ENCODE peak calls at places on chromosomes 13 and 19, in four cellular contexts. One of them, this sample, is unnamed.

GRCh38 chr19:38588041-38588440 is 29.7 kb downstream of the MAP4K1 start:
- DNase-seq in heart left ventricle: no peak
- DNase-seq in psoas muscle: no peak
- DNase-seq in lower lobe of right lung: no peak
- DNase-seq in this sample: no peak

GRCh38 chr13:39859898-39860297 is 204.4 kb downstream of the COG6 start:
- DNase-seq in heart left ventricle: no peak
- DNase-seq in psoas muscle: no peak
- DNase-seq in lower lobe of right lung: no peak
- DNase-seq in this sample: no peak

GRCh38 chr13:76512676-76513277 is 373.4 kb downstream of the KCTD12 start:
- DNase-seq in heart left ventricle: no peak
- DNase-seq in psoas muscle: no peak
- DNase-seq in lower lobe of right lung: no peak
- DNase-seq in this sample: no peak

GRCh38 chr19:2715470-2716274 is 5.5 kb downstream of the DIRAS1 start:
- DNase-seq in heart left ventricle: no peak
- DNase-seq in psoas muscle: no peak
- DNase-seq in lower lobe of right lung: no peak
- DNase-seq in this sample: no peak

GRCh38 chr19:35718345-35719041 is 690 bp downstream of the KMT2B start:
- DNase-seq in heart left ventricle: no peak
- DNase-seq in psoas muscle: peak; percentile 70
- DNase-seq in lower lobe of right lung: peak; percentile 72
- DNase-seq in this sample: peak; percentile 68

GRCh38 chr13:58823701-58824100 is 1192.2 kb downstream of the PCDH17 start:
- DNase-seq in heart left ventricle: no peak
- DNase-seq in psoas muscle: no peak
- DNase-seq in lower lobe of right lung: no peak
- DNase-seq in this sample: no peak

GRCh38 chr19:1513492-1514294 is 874 bp upstream of the ADAMTSL5 start:
- DNase-seq in heart left ventricle: no peak
- DNase-seq in psoas muscle: peak; percentile 84
- DNase-seq in lower lobe of right lung: peak; percentile 66
- DNase-seq in this sample: no peak

GRCh38 chr13:109874921-109875454 is 88.6 kb upstream of the IRS2 start:
- DNase-seq in heart left ventricle: no peak
- DNase-seq in psoas muscle: no peak
- DNase-seq in lower lobe of right lung: no peak
- DNase-seq in this sample: no peak

GRCh38 chr13:26074706-26075105 is 22.9 kb upstream of the SHISA2 start:
- DNase-seq in heart left ventricle: no peak
- DNase-seq in psoas muscle: no peak
- DNase-seq in lower lobe of right lung: no peak
- DNase-seq in this sample: no peak

GRCh38 chr19:3324405-3324856 is 42.0 kb upstream of the NFIC start:
- DNase-seq in heart left ventricle: peak; percentile 28
- DNase-seq in psoas muscle: peak; percentile 80
- DNase-seq in lower lobe of right lung: peak; percentile 79
- DNase-seq in this sample: no peak

GRCh38 chr13:66774046-66774445 is 456.1 kb downstream of the PCDH9 start:
- DNase-seq in heart left ventricle: no peak
- DNase-seq in psoas muscle: no peak
- DNase-seq in lower lobe of right lung: no peak
- DNase-seq in this sample: no peak

GRCh38 chr13:26656919-26657318 is 99.4 kb downstream of the WASF3 start:
- DNase-seq in heart left ventricle: no peak
- DNase-seq in psoas muscle: no peak
- DNase-seq in lower lobe of right lung: no peak
- DNase-seq in this sample: no peak

GRCh38 chr13:79081942-79082341 is 324.1 kb downstream of the RBM26 start:
- DNase-seq in heart left ventricle: no peak
- DNase-seq in psoas muscle: no peak
- DNase-seq in lower lobe of right lung: no peak
- DNase-seq in this sample: no peak

GRCh38 chr19:52188822-52189744 is 769 bp upstream of the PPP2R1A start:
- DNase-seq in heart left ventricle: no peak
- DNase-seq in psoas muscle: peak; percentile 93
- DNase-seq in lower lobe of right lung: peak; percentile 99
- DNase-seq in this sample: no peak

GRCh38 chr19:52190679-52191293 is 934 bp downstream of the PPP2R1A start:
- DNase-seq in heart left ventricle: peak; percentile 41
- DNase-seq in psoas muscle: peak; percentile 74
- DNase-seq in lower lobe of right lung: peak; percentile 55
- DNase-seq in this sample: no peak

GRCh38 chr19:52191951-52192350 is 2.1 kb downstream of the PPP2R1A start:
- DNase-seq in heart left ventricle: peak; percentile 54
- DNase-seq in psoas muscle: no peak
- DNase-seq in lower lobe of right lung: no peak
- DNase-seq in this sample: no peak

GRCh38 chr19:52189745-52190678 is at the start of gene PPP2R1A:
- DNase-seq in heart left ventricle: peak; percentile 100
- DNase-seq in psoas muscle: peak; percentile 100
- DNase-seq in lower lobe of right lung: peak; percentile 100
- DNase-seq in this sample: peak; percentile 100

DNA sequence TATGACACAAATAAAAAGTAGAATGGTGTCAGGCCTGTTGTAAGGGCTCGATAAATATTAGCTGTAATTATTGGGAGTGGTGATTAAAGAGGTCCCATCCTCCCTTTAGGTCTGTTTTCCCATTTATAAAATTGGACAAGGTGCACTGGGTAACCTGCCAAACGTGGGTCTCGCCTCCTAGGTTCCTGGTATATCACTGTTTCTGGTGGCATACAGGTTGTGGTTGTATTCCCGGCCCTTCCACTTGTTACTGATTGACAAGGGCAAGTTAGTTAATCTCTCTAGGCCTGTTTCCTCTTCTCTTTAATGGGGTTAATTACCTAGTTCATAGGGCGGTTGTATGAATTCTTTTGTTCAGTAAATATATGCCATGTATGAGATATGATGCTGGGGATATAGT is 1.5 kb downstream of the PPP2R1A start:
- DNase-seq in heart left ventricle: no peak
- DNase-seq in psoas muscle: no peak
- DNase-seq in lower lobe of right lung: no peak
- DNase-seq in this sample: no peak
- H3K27ac ChIP-seq in heart left ventricle: peak overlapping the region; percentile 98
- H3K27ac ChIP-seq in psoas muscle: peak overlapping the region; percentile 98
- H3K27ac ChIP-seq in lower lobe of right lung: no peak overlapping the region
- H3K27ac ChIP-seq in this sample: peak overlapping the region; percentile 69

GRCh38 chr19:50553134-50553703 is 15.0 kb downstream of the LRRC4B start:
- DNase-seq in heart left ventricle: no peak
- DNase-seq in psoas muscle: no peak
- DNase-seq in lower lobe of right lung: no peak
- DNase-seq in this sample: no peak
- H3K27me3 ChIP-seq in heart left ventricle: peaks cover 10% of the 10 kb centered on the region
- H3K27me3 ChIP-seq in psoas muscle: no peaks in the 10 kb centered on the region
- H3K27me3 ChIP-seq in lower lobe of right lung: peaks cover 56% of the 10 kb centered on the region
- H3K27me3 ChIP-seq in this sample: peaks cover 76% of the 10 kb centered on the region

GRCh38 chr13:20331419-20331818 is 99.3 kb upstream of the GJB6 start:
- DNase-seq in heart left ventricle: no peak
- DNase-seq in psoas muscle: no peak
- DNase-seq in lower lobe of right lung: no peak
- DNase-seq in this sample: no peak
- TF ChIP-seq CTCF in heart left ventricle: no peak
- TF ChIP-seq CTCF in psoas muscle: no peak
- TF ChIP-seq CTCF in lower lobe of right lung: no peak
- TF ChIP-seq CTCF in this sample: peak; percentile 3

DNA sequence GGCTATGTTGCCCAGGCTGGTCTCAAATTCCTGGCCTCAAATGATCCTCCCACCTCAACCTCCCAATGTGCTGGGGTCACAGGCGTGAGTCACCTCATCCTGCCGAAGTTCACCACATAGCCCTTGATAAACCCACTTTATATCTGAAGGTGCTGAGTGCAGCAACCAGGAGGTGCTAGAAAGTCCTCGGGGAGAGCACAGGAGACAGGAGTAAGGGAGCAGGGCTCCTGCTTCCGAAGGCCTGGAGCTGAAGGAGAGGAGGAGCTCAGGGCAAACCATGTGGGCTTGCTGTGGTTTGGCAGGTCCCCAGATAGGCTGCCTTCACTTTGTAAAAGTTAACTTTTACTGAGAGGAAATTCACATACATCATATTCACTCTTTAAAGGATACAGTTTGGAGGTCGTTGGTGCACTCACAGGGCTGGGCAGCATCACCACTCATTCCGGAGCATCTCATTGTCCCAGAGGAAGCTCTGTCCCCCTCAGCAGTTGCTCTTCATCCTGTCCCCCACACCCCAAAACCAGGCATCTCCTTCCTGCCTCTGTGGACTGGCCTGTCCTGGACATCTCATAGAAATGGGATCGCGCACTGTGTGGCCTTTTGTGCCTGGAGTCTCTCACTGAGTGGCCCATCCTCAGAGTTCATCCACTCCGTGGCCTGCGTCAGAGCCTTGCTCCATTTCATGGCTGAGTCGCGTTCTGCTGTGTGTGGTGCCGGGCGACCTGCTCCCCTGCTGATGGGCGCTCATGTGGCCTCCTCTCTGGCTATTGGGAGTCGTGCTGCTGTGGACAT is 49.5 kb downstream of the KDM4B start:
- DNase-seq in heart left ventricle: no peak
- DNase-seq in psoas muscle: no peak
- DNase-seq in lower lobe of right lung: no peak
- DNase-seq in this sample: no peak
- H3K27ac ChIP-seq in heart left ventricle: no peak overlapping the region
- H3K27ac ChIP-seq in psoas muscle: no peak overlapping the region
- H3K27ac ChIP-seq in lower lobe of right lung: no peak overlapping the region
- H3K27ac ChIP-seq in this sample: peak overlapping the region; percentile 28

DNA sequence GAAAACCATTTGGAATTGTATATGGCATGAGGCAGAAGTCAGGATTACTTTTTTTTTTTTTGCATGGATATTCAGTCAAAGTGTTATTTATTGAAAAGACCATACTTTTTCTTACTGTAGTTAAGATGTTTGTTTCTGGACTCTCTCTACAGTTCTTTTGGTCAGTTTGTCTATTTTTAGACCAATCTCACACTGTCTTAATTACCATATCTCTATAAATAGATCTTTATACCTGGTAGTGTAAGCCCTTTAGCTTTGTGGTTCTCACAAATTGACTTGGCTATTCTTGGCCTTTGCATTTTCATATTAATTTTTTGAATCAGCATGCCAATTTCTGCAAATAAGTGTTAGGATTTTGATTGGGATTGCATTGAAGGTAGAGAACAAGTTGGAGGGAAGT is 96.8 kb downstream of the MAB21L1 start:
- DNase-seq in heart left ventricle: no peak
- DNase-seq in psoas muscle: no peak
- DNase-seq in lower lobe of right lung: no peak
- DNase-seq in this sample: no peak
- H3K27me3 ChIP-seq in heart left ventricle: no peaks in the 10 kb centered on the region
- H3K27me3 ChIP-seq in psoas muscle: no peaks in the 10 kb centered on the region
- H3K27me3 ChIP-seq in lower lobe of right lung: no peaks in the 10 kb centered on the region
- H3K27me3 ChIP-seq in this sample: no peaks in the 10 kb centered on the region

DNA sequence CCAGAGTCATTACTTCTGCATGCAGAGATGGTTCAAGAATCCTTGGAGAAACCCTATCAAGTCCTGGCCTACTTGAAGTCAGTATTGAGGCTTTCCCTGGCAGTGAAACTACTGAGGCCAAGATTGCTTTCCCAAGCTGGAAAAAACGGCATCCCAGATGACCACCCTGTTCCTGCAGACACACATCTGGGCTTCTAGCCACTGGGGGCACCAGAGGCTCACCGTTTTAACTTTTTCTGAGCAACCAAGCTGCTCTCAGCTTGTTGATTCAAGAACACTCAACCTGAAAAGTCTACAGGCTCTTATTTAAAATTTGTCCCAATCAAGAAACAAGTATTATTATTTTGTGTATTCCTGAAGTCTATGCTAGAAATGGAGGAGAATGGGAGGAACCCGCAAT is 66.6 kb downstream of the SPRYD7 start:
- DNase-seq in heart left ventricle: no peak
- DNase-seq in psoas muscle: no peak
- DNase-seq in lower lobe of right lung: no peak
- DNase-seq in this sample: no peak
- TF ChIP-seq CTCF in heart left ventricle: no peak
- TF ChIP-seq CTCF in psoas muscle: no peak
- TF ChIP-seq CTCF in lower lobe of right lung: peak; percentile 30
- TF ChIP-seq CTCF in this sample: peak; percentile 13

GRCh38 chr13:20069956-20070355 is 90.9 kb downstream of the GJA3 start:
- DNase-seq in heart left ventricle: no peak
- DNase-seq in psoas muscle: no peak
- DNase-seq in lower lobe of right lung: no peak
- DNase-seq in this sample: no peak

GRCh38 chr13:20064128-20064527 is 96.7 kb downstream of the GJA3 start:
- DNase-seq in heart left ventricle: no peak
- DNase-seq in psoas muscle: no peak
- DNase-seq in lower lobe of right lung: no peak
- DNase-seq in this sample: no peak

GRCh38 chr13:20065516-20065915 is 95.3 kb downstream of the GJA3 start:
- DNase-seq in heart left ventricle: no peak
- DNase-seq in psoas muscle: no peak
- DNase-seq in lower lobe of right lung: no peak
- DNase-seq in this sample: no peak
- H3K27ac ChIP-seq in heart left ventricle: no peak overlapping the region
- H3K27ac ChIP-seq in psoas muscle: no peak overlapping the region
- H3K27ac ChIP-seq in lower lobe of right lung: no peak overlapping the region
- H3K27ac ChIP-seq in this sample: no peak overlapping the region